ENCODE peak calls at places on chromosomes 3 and 15, in four cellular contexts. C is CD4-positive, CD25-positive, alpha-beta regulatory T cell; L is tibial artery; A is CD8-positive, alpha-beta memory T cell. K is an unnamed sample. For H3K4me1, the result is how much of the 10 kb centered on the place peaks cover.

GRCh38 chr15:78506971-78507830 is at the start of gene HYKK:
- DNase-seq in A (peak), L (peak), C (peak), K (peak)

GRCh38 chr3:3847994-3848970 is 49.1 kb downstream of the LRRN1 start:
- DNase-seq in A (no peak), L (no peak), C (no peak), K (no peak)

GRCh38 chr3:107987036-107987557 is 103.7 kb downstream of the CD47 start:
- DNase-seq in L (peak), A (no peak), C (no peak), K (no peak)

GRCh38 chr3:134249935-134250716 is 533 bp downstream of the RYK start:
- DNase-seq in A (peak), L (peak), C (peak), K (peak)

GRCh38 chr3:129384594-129385323 is 43.7 kb downstream of the EFCAB12 start:
- DNase-seq in A (no peak), L (no peak), C (no peak), K (no peak)

GRCh38 chr3:115927210-115927609 is 303.9 kb downstream of the GAP43 start:
- DNase-seq in C (no peak), A (no peak), L (no peak), K (no peak)

GRCh38 chr3:185069583-185070030 is 83.3 kb downstream of the C3orf70 start:
- DNase-seq in L (no peak), C (no peak), A (no peak), K (no peak)

GRCh38 chr3:45546636-45547201 is 47.8 kb upstream of the LIMD1 start:
- DNase-seq in L (no peak), A (no peak), C (no peak), K (no peak)

GRCh38 chr3:138082085-138082991 is 33.1 kb downstream of the DZIP1L start:
- DNase-seq in C (no peak), A (peak), L (no peak), K (no peak)

GRCh38 chr3:7112523-7113056 is 251.7 kb downstream of the GRM7 start:
- DNase-seq in A (no peak), L (no peak), C (no peak), K (no peak)

GRCh38 chr15:35443376-35443775 is 102.6 kb downstream of the DPH6 start:
- DNase-seq in L (no peak), A (no peak), C (no peak), K (no peak)

GRCh38 chr3:59581000-59581399 is 531.2 kb upstream of the CFAP20DC start:
- DNase-seq in L (no peak), C (no peak), A (no peak), K (no peak)

GRCh38 chr3:187935623-187936156 is 190.4 kb upstream of the BCL6 start:
- DNase-seq in C (no peak), L (no peak), A (peak), K (no peak)

GRCh38 chr3:138097192-138097829 is 18.1 kb downstream of the DZIP1L start:
- DNase-seq in C (no peak), L (no peak), A (no peak), K (no peak)

GRCh38 chr15:30956216-30956803 is 35.1 kb downstream of the MTMR10 start:
- DNase-seq in A (no peak), L (no peak), C (no peak), K (no peak)

GRCh38 chr3:90011596-90011995 is 904.2 kb downstream of the EPHA3 start:
- DNase-seq in L (no peak), A (no peak), C (no peak), K (no peak)

GRCh38 chr3:90011996-90012395 is 904.6 kb downstream of the EPHA3 start:
- DNase-seq in C (no peak), A (no peak), L (no peak), K (no peak)

GRCh38 chr3:90016492-90017065 is 909.2 kb downstream of the EPHA3 start:
- DNase-seq in C (no peak), L (no peak), A (no peak), K (no peak)

GRCh38 chr3:90011136-90011535 is 903.7 kb downstream of the EPHA3 start:
- DNase-seq in A (no peak), C (no peak), L (no peak), K (no peak)

GRCh38 chr3:90015688-90016356 is 908.4 kb downstream of the EPHA3 start:
- DNase-seq in L (no peak), A (no peak), C (no peak), K (no peak)
- H3K4me3 ChIP-seq in L (no peak), A (no peak), C (no peak), K (no peak)

DNA sequence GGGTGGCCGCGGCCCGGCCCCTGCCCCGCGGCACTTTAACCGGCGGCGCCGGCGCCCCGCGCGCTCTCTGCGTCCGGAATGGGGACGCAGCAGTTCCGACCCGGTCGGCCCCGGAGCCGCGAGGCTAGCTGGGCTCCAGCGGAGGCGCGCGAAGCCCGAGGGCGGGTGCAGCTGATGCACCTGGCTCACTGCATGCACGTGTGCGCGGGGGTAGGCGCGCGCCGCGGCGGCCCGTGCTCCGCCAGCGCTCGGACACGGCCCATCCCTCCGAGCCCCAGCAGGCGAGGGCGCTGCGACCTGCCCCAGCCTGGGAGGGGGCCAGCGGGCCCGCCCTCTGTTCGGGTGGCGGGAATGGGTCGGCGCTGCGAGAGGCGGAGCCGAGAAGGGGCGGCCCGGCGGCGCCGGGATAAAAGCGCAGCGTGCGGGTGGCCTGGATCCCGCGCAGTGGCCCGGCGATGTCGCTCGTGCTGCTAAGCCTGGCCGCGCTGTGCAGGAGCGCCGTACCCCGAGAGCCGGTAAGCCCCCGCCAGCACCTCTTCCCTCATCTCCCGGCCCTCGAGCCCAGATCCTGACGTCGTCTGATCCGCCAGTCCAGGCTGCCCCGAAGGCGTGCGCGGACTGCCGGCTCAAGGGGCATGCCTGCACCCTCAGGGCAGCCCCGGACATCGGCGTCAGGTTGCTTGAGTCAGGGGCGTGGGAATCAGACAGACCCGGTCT is at the start of the genes CHDH and IL17RB:
- DNase-seq in C (peak), L (no peak), A (no peak), K (no peak)
- H3K4me1 ChIP-seq in C (under half), L (under half), A (under half), K (under half)

DNA sequence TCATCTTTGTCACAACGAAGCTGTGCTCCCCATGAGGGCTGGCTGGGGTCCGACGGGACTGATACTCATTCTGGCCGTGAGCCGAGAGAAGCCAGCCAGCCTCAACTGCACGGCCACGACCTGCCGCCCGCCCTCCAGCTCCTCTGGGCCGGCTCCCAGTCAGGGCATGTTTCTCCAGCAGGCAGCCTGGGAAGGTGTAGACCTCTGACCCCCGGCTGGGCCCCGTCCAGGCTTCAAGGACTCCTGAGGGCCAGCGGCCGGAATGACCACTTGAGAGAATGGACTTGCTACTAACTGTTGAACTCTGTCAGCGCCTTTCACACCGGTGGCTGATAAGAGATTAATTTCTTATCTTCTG is 18.1 kb upstream of the MUC4 start:
- DNase-seq in C (no peak), L (no peak), A (no peak), K (no peak)
- H3K27ac ChIP-seq in C (no peak), L (no peak), A (no peak), K (no peak)

DNA sequence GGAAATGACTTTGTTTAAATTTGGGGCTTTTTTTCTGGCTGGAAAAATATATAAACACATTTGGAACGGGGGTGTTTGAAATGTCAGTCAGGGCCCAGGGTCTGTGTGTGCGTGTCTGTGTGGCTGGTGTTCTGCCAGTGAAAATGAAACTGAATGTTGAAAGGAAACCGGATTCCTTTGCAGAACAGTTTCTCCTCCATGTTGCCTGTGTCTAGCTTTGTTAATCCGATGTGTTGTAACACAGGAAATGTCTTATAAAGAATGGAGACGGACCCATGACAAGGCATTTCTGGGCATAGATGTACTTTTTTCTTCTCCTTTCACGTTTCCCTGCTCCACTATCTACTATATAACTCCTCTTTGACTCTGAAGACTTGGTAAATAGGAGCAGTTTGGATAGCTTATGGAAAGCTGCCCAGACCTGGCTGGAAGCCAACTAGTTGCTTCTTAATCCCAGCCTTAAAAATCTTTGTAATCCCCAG is 2.8 kb downstream of the SQOR start:
- DNase-seq in A (peak), C (peak), L (peak), K (peak)
- H3K4me3 ChIP-seq in A (peak), C (peak), L (peak), K (peak)

GRCh38 chr3:37993067-37993809 is 2.7 kb downstream of the VILL start:
- DNase-seq in L (no peak), C (no peak), A (no peak), K (no peak)

GRCh38 chr3:37995652-37996641 is 5.4 kb downstream of the VILL start:
- DNase-seq in C (no peak), L (peak), A (no peak), K (peak)

GRCh38 chr3:37992271-37993066 is 1.9 kb downstream of the VILL start:
- DNase-seq in C (no peak), A (no peak), L (peak), K (no peak)

GRCh38 chr3:37993811-37994638 is 3.4 kb downstream of the VILL start:
- DNase-seq in A (peak), L (peak), C (peak), K (no peak)

GRCh38 chr3:37994639-37994972 is 4.0 kb downstream of the VILL start:
- DNase-seq in C (no peak), A (no peak), L (no peak), K (no peak)
- H3K4me1 ChIP-seq in C (half or more), A (half or more), L (under half), K (half or more)

GRCh38 chr3:106013971-106014370 is 145.2 kb upstream of the CBLB start:
- DNase-seq in L (no peak), A (no peak), C (no peak), K (no peak)

GRCh38 chr3:106018929-106019328 is 150.1 kb upstream of the CBLB start:
- DNase-seq in A (no peak), C (no peak), L (no peak), K (no peak)

GRCh38 chr3:106018111-106018510 is 149.3 kb upstream of the CBLB start:
- DNase-seq in A (no peak), L (no peak), C (no peak), K (no peak)

GRCh38 chr3:106010829-106011228 is 142.0 kb upstream of the CBLB start:
- DNase-seq in L (no peak), A (no peak), C (no peak), K (no peak)

GRCh38 chr3:106014518-106014917 is 145.7 kb upstream of the CBLB start:
- DNase-seq in C (no peak), L (no peak), A (no peak), K (no peak)
- H3K27ac ChIP-seq in C (no peak), L (no peak), A (no peak), K (no peak)

GRCh38 chr15:64071931-64072765 is 21.5 kb downstream of the CIAO2A start:
- DNase-seq in L (no peak), C (no peak), A (no peak), K (no peak)
- H3K4me3 ChIP-seq in L (no peak), C (no peak), A (no peak), K (no peak)

GRCh38 chr3:14423197-14423743 is 20.9 kb downstream of the SLC6A6 start:
- DNase-seq in C (no peak), A (no peak), L (no peak), K (no peak)
- H3K4me1 ChIP-seq in C (half or more), A (half or more), L (under half), K (half or more)